ENCODE peak calls at places on chromosome 7, in eight cellular contexts. A is fibroblast of lung, L is choroid plexus epithelial cell, R is lung, M is suprapubic skin, N is right atrium auricular region, S is fibroblast of the aortic adventitia, W is body of pancreas. H is an unnamed sample.

GRCh38 chr7:13628231-13629001 is 361.1 kb downstream of the ETV1 start:
- DNase-seq in L (peak; percentile 67), W (no peak), M (no peak), R (no peak), A (peak; percentile 68), N (no peak), S (peak; percentile 20), H (peak; percentile 76)

GRCh38 chr7:11343818-11344413 is 370.2 kb downstream of the PHF14 start:
- DNase-seq in S (peak; percentile 67), N (no peak), L (peak; percentile 60), M (no peak), R (no peak), W (no peak), A (peak; percentile 30), H (peak; percentile 58)

GRCh38 chr7:88759216-88759955 is at the start of gene ZNF804B:
- DNase-seq in S (no peak), L (no peak), N (no peak), W (peak; percentile 39), M (peak; percentile 78), A (no peak), R (no peak), H (no peak)

GRCh38 chr7:147607151-147607800 is 983.3 kb upstream of the C7orf33 start:
- DNase-seq in A (no peak), R (no peak), N (no peak), W (no peak), M (no peak), S (no peak), L (no peak), H (no peak)

GRCh38 chr7:43559171-43559938 is 23.6 kb upstream of the STK17A start:
- DNase-seq in A (peak; percentile 20), W (no peak), N (no peak), M (no peak), L (no peak), R (no peak), S (no peak), H (no peak)

GRCh38 chr7:80287400-80288174 is 153.0 kb downstream of the GNAI1 start:
- DNase-seq in M (no peak), N (no peak), L (no peak), A (no peak), W (no peak), S (no peak), R (no peak), H (no peak)

GRCh38 chr7:107614425-107614824 is 34.4 kb downstream of the BCAP29 start:
- DNase-seq in L (peak; percentile 88), R (no peak), S (peak; percentile 70), W (no peak), M (no peak), N (no peak), A (peak; percentile 81), H (peak; percentile 82)

GRCh38 chr7:21636694-21637093 is 93.9 kb downstream of the DNAH11 start:
- DNase-seq in W (no peak), R (no peak), N (no peak), L (no peak), S (no peak), M (no peak), A (no peak), H (no peak)

GRCh38 chr7:4888161-4888560 is 4.6 kb upstream of the RADIL start:
- DNase-seq in N (no peak), R (no peak), A (no peak), S (no peak), M (no peak), L (no peak), W (no peak), H (no peak)

GRCh38 chr7:144842377-144842851 is 6.6 kb upstream of the TPK1 start:
- DNase-seq in R (peak; percentile 79), L (peak; percentile 78), M (no peak), S (peak; percentile 22), A (no peak), N (peak; percentile 66), W (peak; percentile 20), H (peak; percentile 88)

GRCh38 chr7:102296179-102296438 is 9.4 kb downstream of the SH2B2 start:
- DNase-seq in S (no peak), M (no peak), R (no peak), W (no peak), A (no peak), N (no peak), L (no peak), H (no peak)

GRCh38 chr7:102295346-102296178 is 8.9 kb downstream of the SH2B2 start:
- DNase-seq in L (no peak), N (no peak), W (no peak), A (no peak), M (no peak), R (no peak), S (no peak), H (no peak)

GRCh38 chr7:102292813-102293798 is 6.4 kb downstream of the SH2B2 start:
- DNase-seq in L (no peak), R (no peak), A (no peak), N (no peak), W (no peak), M (no peak), S (no peak), H (no peak)

GRCh38 chr7:102296514-102296913 is 9.8 kb downstream of the SH2B2 start:
- DNase-seq in L (no peak), R (no peak), N (no peak), M (no peak), S (no peak), A (no peak), W (no peak), H (no peak)

GRCh38 chr7:102294589-102294988 is 7.9 kb downstream of the SH2B2 start:
- DNase-seq in L (no peak), M (no peak), A (no peak), W (no peak), R (no peak), N (no peak), S (no peak), H (no peak)
- H3K4me3 ChIP-seq in L (no peak overlapping the region), M (no peak overlapping the region), A (no peak overlapping the region), W (no peak overlapping the region), R (no peak overlapping the region), N (no peak overlapping the region), S (no peak overlapping the region), H (no peak overlapping the region)

GRCh38 chr7:139087212-139087611 is 22.3 kb downstream of the ZC3HAV1 start:
- DNase-seq in L (no peak), R (no peak), W (no peak), S (no peak), M (no peak), A (no peak), N (no peak), H (no peak)
- TF ChIP-seq CTCF in L (no peak), R (no peak), W (no peak), S (no peak), M (no peak), A (no peak), N (no peak), H (no peak)

DNA sequence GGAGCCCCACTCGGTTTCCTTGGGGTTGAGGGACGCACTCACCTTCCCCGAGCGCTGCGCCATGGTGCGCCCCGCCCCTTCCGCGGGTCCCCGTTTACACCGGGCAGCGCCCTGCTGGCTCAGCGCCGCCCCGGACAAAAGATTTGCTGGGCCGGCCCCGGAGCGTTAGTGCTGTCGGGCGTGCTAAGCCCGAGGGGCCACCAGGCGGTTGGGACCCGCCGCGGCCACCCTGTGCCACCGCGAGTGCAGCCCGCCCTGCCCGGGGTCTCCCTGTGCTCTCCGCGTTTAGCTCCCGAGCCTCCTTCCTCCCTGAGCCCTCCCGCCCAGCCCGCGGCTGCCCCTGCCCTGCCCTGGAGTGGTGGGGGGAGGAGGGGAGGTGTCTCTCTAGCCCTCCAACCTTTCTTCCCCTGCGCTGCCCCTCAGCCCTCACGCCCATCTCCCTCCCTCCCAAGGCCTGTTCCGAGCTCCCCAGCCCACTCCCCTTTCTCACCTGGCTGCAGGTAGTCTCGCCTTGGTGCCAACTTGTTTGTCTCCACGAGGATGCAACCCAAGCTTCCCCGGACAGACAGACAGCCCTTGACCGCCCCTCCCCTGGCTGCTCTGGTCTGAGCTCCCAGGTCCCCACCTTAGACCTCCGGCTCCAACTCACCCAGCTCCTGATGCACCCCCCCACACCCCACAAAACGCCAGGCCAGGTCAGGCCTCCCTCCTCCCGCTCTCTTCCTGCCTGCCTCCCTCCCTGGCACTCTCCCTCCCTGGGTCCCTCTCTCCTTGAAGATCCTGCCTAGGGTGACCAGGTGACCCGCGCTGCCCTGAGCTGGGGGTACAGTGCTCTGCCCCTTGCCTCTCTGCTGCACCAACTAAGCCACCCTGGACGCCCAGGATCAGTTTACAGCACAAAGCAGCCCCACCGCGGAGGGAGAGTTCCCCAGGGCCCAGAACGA is at the start of gene CRYGN:
- DNase-seq in N (no peak), M (peak; percentile 69), S (no peak), A (no peak), R (no peak), W (peak; percentile 9), L (no peak), H (no peak)
- H3K4me3 ChIP-seq in N (peak within 1 kb of the TSS; percentile 34), M (peak within 1 kb of the TSS; percentile 37), S (no peak within 1 kb of the TSS), A (no peak within 1 kb of the TSS), R (no peak within 1 kb of the TSS), W (no peak within 1 kb of the TSS), L (peak within 1 kb of the TSS; percentile 44), H (no peak within 1 kb of the TSS)

GRCh38 chr7:36390199-36391090 is 783 bp downstream of the ANLN start:
- DNase-seq in S (peak; percentile 78), M (no peak), L (peak; percentile 87), W (peak; percentile 68), R (peak; percentile 74), A (peak; percentile 90), N (peak; percentile 67), H (peak; percentile 86)
- TF ChIP-seq CTCF in S (peak; percentile 23), M (no peak), L (no peak), W (no peak), R (no peak), A (no peak), N (no peak), H (peak; percentile 2)

GRCh38 chr7:24847754-24848153 is 90.5 kb upstream of the GSDME start:
- DNase-seq in R (no peak), M (no peak), A (no peak), S (no peak), L (no peak), N (no peak), W (no peak), H (no peak)

GRCh38 chr7:24843821-24844449 is 86.7 kb upstream of the GSDME start:
- DNase-seq in N (no peak), L (no peak), S (no peak), W (no peak), A (no peak), M (no peak), R (no peak), H (no peak)

GRCh38 chr7:24842449-24843241 is 85.4 kb upstream of the GSDME start:
- DNase-seq in N (no peak), S (peak; percentile 40), R (no peak), W (no peak), L (peak; percentile 30), A (peak; percentile 28), M (no peak), H (peak; percentile 72)

GRCh38 chr7:24840543-24840942 is 83.3 kb upstream of the GSDME start:
- DNase-seq in L (no peak), M (no peak), A (no peak), N (no peak), W (no peak), S (peak; percentile 35), R (no peak), H (no peak)

GRCh38 chr7:24842029-24842428 is 84.8 kb upstream of the GSDME start:
- DNase-seq in R (no peak), N (no peak), W (no peak), L (no peak), M (no peak), S (no peak), A (no peak), H (no peak)
- H3K4me3 ChIP-seq in R (no peak overlapping the region), N (no peak overlapping the region), W (no peak overlapping the region), L (no peak overlapping the region), M (no peak overlapping the region), S (no peak overlapping the region), A (no peak overlapping the region), H (no peak overlapping the region)